ENCODE peak calls at places on chromosome 13, in seven cellular contexts. S, N, M, U, H, I and L are unnamed samples.
A peak's percentile ranks its signal among the peaks of the same experiment; 100 is the strongest.

GRCh38 chr13:41111454-41111853 is 21.1 kb downstream of the KBTBD6 start:
- DNase-seq in S (peak; percentile 13), N (no peak), M (no peak), U (no peak), H (no peak), I (no peak), L (no peak)

GRCh38 chr13:22789027-22789593 is 391.7 kb upstream of the SGCG start:
- DNase-seq in S (no peak), N (no peak), M (no peak), U (no peak), H (no peak), I (no peak), L (no peak)

GRCh38 chr13:97234742-97235141 is 12.6 kb downstream of the MBNL2 start:
- DNase-seq in S (no peak), N (no peak), M (no peak), U (no peak), H (no peak), I (no peak), L (no peak)

GRCh38 chr13:82772802-82773201 is 1109.5 kb downstream of the SLITRK1 start:
- DNase-seq in S (no peak), N (no peak), M (no peak), U (no peak), H (no peak), I (no peak), L (peak; percentile 43)

GRCh38 chr13:110028838-110029621 is 242.6 kb upstream of the IRS2 start:
- DNase-seq in S (no peak), N (no peak), M (no peak), U (no peak), H (no peak), I (no peak), L (no peak)

GRCh38 chr13:30033681-30034447 is 183.4 kb upstream of the UBL3 start:
- DNase-seq in S (peak; percentile 85), N (no peak), M (no peak), U (no peak), H (peak; percentile 86), I (no peak), L (peak; percentile 82)

GRCh38 chr13:75485286-75486062 is 3.5 kb upstream of the TBC1D4 start:
- DNase-seq in S (peak; percentile 31), N (peak; percentile 16), M (no peak), U (no peak), H (no peak), I (no peak), L (no peak)

GRCh38 chr13:73578251-73578875 is 519.6 kb downstream of the KLF5 start:
- DNase-seq in S (no peak), N (no peak), M (no peak), U (no peak), H (no peak), I (no peak), L (peak; percentile 7)

GRCh38 chr13:96963786-96964475 is 30.3 kb downstream of the OXGR1 start:
- DNase-seq in S (no peak), N (no peak), M (no peak), U (no peak), H (no peak), I (no peak), L (no peak)

GRCh38 chr13:86585826-86586225 is 786.6 kb upstream of the SLITRK6 start:
- DNase-seq in S (peak; percentile 17), N (no peak), M (no peak), U (no peak), H (no peak), I (no peak), L (peak; percentile 99)

GRCh38 chr13:41137241-41137640 is 4.6 kb upstream of the KBTBD6 start:
- DNase-seq in S (no peak), N (no peak), M (no peak), U (no peak), H (no peak), I (no peak), L (no peak)

GRCh38 chr13:40432018-40432978 is 234.1 kb downstream of the FOXO1 start:
- DNase-seq in S (no peak), N (no peak), M (peak; percentile 48), U (no peak), H (no peak), I (no peak), L (no peak)

GRCh38 chr13:114229486-114229885 is 5.2 kb upstream of the CDC16 start:
- DNase-seq in S (no peak), N (no peak), M (no peak), U (no peak), H (no peak), I (no peak), L (no peak)

GRCh38 chr13:99967884-99968520 is 3.6 kb downstream of the ZIC5 start:
- DNase-seq in S (no peak), N (peak; percentile 44), M (no peak), U (peak; percentile 61), H (no peak), I (no peak), L (no peak)

GRCh38 chr13:99033814-99034213 is 56.0 kb upstream of the DOCK9 start:
- DNase-seq in S (no peak), N (no peak), M (no peak), U (peak; percentile 46), H (no peak), I (no peak), L (peak; percentile 54)

GRCh38 chr13:33561627-33562026 is 256.3 kb upstream of the RFC3 start:
- DNase-seq in S (no peak), N (no peak), M (no peak), U (no peak), H (no peak), I (no peak), L (no peak)

GRCh38 chr13:112587767-112588489 is at the start of gene TUBGCP3:
- DNase-seq in S (peak; percentile 86), N (peak; percentile 87), M (no peak), U (peak; percentile 92), H (peak; percentile 54), I (peak; percentile 81), L (peak; percentile 78)

GRCh38 chr13:113078895-113079720 is 26.5 kb upstream of the F7 start:
- DNase-seq in S (no peak), N (no peak), M (no peak), U (no peak), H (no peak), I (no peak), L (no peak)

GRCh38 chr13:93882086-93882651 is 597.3 kb downstream of the DCT start:
- DNase-seq in S (no peak), N (no peak), M (no peak), U (no peak), H (no peak), I (no peak), L (peak; percentile 43)

GRCh38 chr13:103133551-103133950 is 67.3 kb upstream of the SLC10A2 start:
- DNase-seq in S (no peak), N (no peak), M (no peak), U (no peak), H (no peak), I (no peak), L (no peak)

GRCh38 chr13:96460571-96460970 is 370.7 kb downstream of the HS6ST3 start:
- DNase-seq in S (no peak), N (no peak), M (no peak), U (peak; percentile 97), H (no peak), I (no peak), L (no peak)